ENCODE peak calls at places on chromosomes 4 and X, in seven cellular contexts. R, Q, V, T, D, E and S are unnamed samples.

GRCh38 chr4:4391866-4392265 is 5.0 kb downstream of the NSG1 start:
- DNase-seq in V (no peak), R (no peak), D (no peak), T (no peak), E (no peak), Q (no peak), S (no peak)

GRCh38 chrX:53728506-53728905 is 42.0 kb upstream of the HUWE1 start:
- DNase-seq in Q (no peak), T (no peak), D (no peak), R (no peak), E (no peak), V (no peak), S (no peak)

GRCh38 chr4:135122457-135122856 is 920.9 kb upstream of the PABPC4L start:
- DNase-seq in Q (no peak), V (no peak), R (no peak), T (no peak), E (no peak), D (no peak), S (no peak)

GRCh38 chrX:39480966-39481365 is 616.8 kb downstream of the BCOR start:
- DNase-seq in Q (no peak), V (no peak), R (no peak), T (no peak), E (no peak), D (no peak), S (no peak)

GRCh38 chr4:108466936-108467902 is 153.2 kb upstream of the RPL34 start:
- DNase-seq in Q (no peak), R (no peak), V (no peak), E (peak), D (no peak), T (no peak), S (no peak)

GRCh38 chrX:7146703-7147430 is 645 bp upstream of the STS start:
- DNase-seq in D (no peak), E (no peak), V (peak), T (peak), R (peak), Q (no peak), S (no peak)

GRCh38 chr4:40200881-40201797 is 4.3 kb downstream of the RHOH start:
- DNase-seq in V (no peak), T (no peak), R (no peak), D (no peak), E (peak), Q (peak), S (no peak)

GRCh38 chrX:134929813-134930212 is 61.0 kb upstream of the SMIM10 start:
- DNase-seq in D (no peak), R (no peak), Q (no peak), E (no peak), T (no peak), V (no peak), S (no peak)

GRCh38 chrX:150198776-150199175 is 164.3 kb upstream of the MAMLD1 start:
- DNase-seq in T (no peak), D (no peak), R (no peak), Q (no peak), V (no peak), E (no peak), S (no peak)

GRCh38 chr4:71186257-71186565 is 152.6 kb upstream of the SLC4A4 start:
- DNase-seq in R (no peak), T (no peak), V (no peak), D (no peak), Q (no peak), E (no peak), S (no peak)

GRCh38 chr4:82457266-82457665 is 26.9 kb downstream of the ENOPH1 start:
- DNase-seq in V (no peak), E (no peak), D (no peak), T (no peak), R (no peak), Q (no peak), S (no peak)

GRCh38 chrX:1196436-1196835 is 16.0 kb downstream of the CRLF2 start:
- DNase-seq in E (no peak), D (no peak), Q (no peak), V (no peak), R (no peak), T (no peak), S (no peak)

GRCh38 chrX:6184900-6185515 is 43.7 kb downstream of the NLGN4X start:
- DNase-seq in Q (no peak), T (no peak), E (no peak), D (no peak), R (no peak), V (no peak), S (no peak)

GRCh38 chr4:156476359-156476758 is 495.2 kb downstream of the PDGFC start:
- DNase-seq in E (peak), D (no peak), Q (peak), R (no peak), V (no peak), T (no peak), S (no peak)

GRCh38 chrX:3699841-3700381 is 13.5 kb downstream of the PRKX start:
- DNase-seq in D (no peak), T (no peak), E (no peak), V (no peak), Q (no peak), R (no peak), S (no peak)

GRCh38 chr4:158285429-158286216 is 75.3 kb downstream of the TMEM144 start:
- DNase-seq in D (no peak), E (no peak), R (no peak), Q (no peak), T (no peak), V (no peak), S (no peak)

GRCh38 chr4:124711469-124712416 is 789 bp downstream of the ANKRD50 start:
- DNase-seq in E (peak), Q (peak), V (peak), T (peak), D (no peak), R (peak), S (no peak)

GRCh38 chr4:108611360-108611759 is 9.0 kb upstream of the RPL34 start:
- DNase-seq in E (no peak), Q (no peak), T (no peak), R (no peak), D (no peak), V (peak), S (no peak)

GRCh38 chr4:3184725-3185124 is 64.2 kb upstream of the MSANTD1 start:
- DNase-seq in V (no peak), Q (no peak), D (no peak), R (no peak), T (no peak), E (no peak), S (no peak)

GRCh38 chr4:2413821-2414610 is 4.4 kb downstream of the ZFYVE28 start:
- DNase-seq in D (no peak), V (no peak), Q (no peak), R (peak), E (no peak), T (peak), S (peak)

DNA sequence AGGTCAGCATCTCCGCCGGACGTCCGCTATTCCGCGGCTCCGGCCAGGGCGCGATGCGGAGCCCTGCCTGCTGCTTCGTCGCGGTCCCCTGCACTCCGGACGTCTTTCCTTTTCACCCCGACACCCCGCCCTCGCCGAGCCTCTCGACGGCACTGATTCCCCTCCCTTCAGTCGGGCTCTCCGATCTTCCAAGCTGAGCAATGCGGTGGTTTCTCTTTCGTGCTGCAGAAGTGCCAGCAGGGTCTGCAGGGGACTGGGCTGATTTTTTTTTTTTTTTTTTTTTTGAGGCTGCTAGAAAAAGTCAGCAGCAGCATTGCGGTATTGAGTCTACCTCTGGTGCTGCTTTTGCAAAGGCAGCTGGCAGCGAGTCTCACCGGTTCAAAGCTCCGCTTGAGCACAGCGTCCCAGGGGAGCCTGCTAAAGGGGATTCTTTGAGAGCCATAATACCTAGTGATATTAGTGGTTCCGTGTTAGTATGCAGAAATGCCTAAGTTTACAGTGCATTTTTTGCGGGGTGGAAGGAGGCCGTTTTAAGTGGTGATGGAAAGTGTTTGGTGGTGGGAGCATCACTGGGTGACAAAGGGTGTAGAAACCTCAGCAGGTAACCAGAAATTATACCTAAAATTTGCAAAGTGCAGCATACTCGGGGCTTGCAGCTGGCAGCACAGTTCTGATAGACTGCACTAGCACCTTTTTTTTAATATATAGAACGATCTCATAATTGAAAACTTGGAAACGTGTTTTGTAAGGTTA is 969 bp downstream of the STIM2 start:
- DNase-seq in V (peak), R (peak), T (peak), Q (peak), D (peak), E (peak), S (peak)
- H3K27ac ChIP-seq in V (peak), R (no peak), T (peak), Q (peak), D (peak), E (peak), S (peak)

DNA sequence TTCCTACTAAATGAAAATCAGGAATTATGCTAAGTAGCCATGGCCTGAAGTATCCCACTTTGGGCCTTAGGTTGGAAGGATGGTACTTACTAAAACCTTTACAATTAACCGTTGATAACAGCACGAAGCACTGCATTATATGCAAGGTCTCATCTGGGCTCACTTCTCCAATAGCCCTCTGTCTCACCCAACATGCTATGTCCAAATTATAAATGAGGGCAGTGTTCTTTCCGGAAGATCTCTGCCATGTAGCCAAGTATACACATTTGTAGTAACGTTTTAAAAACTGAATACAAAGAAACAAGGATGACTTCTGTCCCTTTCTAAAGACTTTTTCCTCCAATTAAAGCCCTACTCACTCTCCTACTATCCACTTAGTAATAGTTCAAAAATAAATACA is 51.6 kb downstream of the SCFD2 start:
- DNase-seq in E (no peak), V (no peak), Q (no peak), T (no peak), R (no peak), D (no peak), S (no peak)
- TF ChIP-seq CTCF in E (no peak), V (no peak), Q (no peak), T (no peak), R (no peak), D (no peak), S (no peak)

DNA sequence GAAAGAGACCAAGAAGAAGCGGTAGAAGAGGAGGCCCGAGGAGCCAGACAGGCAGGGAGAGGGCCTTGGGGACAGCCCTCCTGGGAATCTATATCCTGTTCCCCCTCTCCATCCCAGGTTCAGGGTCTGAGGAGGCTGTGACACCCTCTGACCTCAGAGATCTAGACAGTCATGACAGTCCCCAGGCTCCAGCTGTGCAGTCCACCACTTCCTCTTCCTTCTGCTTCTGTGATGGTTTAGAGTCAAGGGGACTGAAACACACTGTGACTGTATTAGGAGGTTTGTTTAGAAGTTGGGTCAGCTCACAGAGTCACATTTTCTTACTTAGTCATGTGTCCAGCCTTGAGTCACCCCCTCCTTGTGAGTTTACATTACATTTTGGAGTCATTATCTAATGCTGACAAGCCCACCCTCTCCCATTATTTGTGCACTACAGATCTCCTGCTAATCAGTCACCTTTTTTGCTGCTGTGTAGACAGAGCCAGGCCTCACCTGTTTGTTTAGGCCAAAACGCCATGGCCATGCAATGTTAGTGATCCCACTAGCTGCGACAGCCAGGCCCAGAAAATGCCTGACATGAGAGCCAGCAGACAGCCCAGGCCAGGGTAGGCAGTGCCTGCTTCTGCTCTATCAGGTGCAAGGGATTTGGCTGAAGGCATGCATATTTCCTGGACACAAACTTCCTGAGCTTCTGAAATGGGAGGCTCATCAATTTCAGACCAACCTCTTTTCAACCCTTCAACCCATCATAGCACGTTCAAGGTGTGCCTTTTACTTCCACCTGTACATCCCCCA is 26.0 kb downstream of the MANBA start:
- DNase-seq in V (no peak), D (no peak), R (no peak), E (peak), Q (no peak), T (no peak), S (no peak)
- H3K27ac ChIP-seq in V (no peak), D (peak), R (no peak), E (peak), Q (no peak), T (no peak), S (no peak)

DNA sequence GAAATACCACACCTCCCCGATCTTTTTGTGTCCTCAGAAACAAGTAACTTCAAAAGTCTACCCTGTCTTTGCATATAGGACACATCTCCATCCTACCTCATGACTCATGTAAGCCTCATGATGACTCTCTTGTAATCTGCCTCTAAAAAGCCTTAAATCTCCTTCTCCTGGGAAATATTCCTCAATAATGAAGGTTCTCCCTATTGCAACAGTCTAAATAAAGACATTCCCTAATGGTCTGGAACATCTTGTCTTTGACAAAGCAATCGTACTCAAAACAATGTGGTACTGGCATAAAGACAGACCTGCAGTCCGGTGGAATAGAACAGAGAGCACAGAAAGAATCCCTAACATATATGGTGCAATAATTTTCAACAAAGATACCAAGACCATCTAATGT is 257.7 kb downstream of the OPHN1 start:
- DNase-seq in D (no peak), Q (no peak), R (no peak), T (no peak), E (peak), V (no peak), S (no peak)
- TF ChIP-seq CTCF in D (no peak), Q (no peak), R (no peak), T (no peak), E (no peak), V (no peak), S (no peak)

GRCh38 chr4:168771251-168771650 is 238.8 kb downstream of the CBR4 start:
- DNase-seq in V (no peak), R (no peak), E (no peak), Q (no peak), D (no peak), T (no peak), S (no peak)

GRCh38 chr4:168766537-168767316 is 243.3 kb downstream of the CBR4 start:
- DNase-seq in T (no peak), D (no peak), R (no peak), Q (no peak), E (peak), V (no peak), S (no peak)

GRCh38 chr4:168773388-168774195 is 236.5 kb downstream of the CBR4 start:
- DNase-seq in V (no peak), T (no peak), R (no peak), E (no peak), Q (no peak), D (peak), S (no peak)

GRCh38 chr4:168769416-168769815 is 240.6 kb downstream of the CBR4 start:
- DNase-seq in E (peak), D (no peak), Q (no peak), R (no peak), T (no peak), V (no peak), S (no peak)

GRCh38 chr4:168769857-168770256 is 240.2 kb downstream of the CBR4 start:
- DNase-seq in E (no peak), V (no peak), D (no peak), R (no peak), Q (no peak), T (no peak), S (no peak)
- H3K27ac ChIP-seq in E (peak), V (no peak), D (peak), R (no peak), Q (no peak), T (no peak), S (no peak)

GRCh38 chr4:148300877-148301276 is 141.3 kb downstream of the NR3C2 start:
- DNase-seq in V (no peak), R (no peak), D (no peak), T (no peak), E (no peak), Q (no peak), S (no peak)
- TF ChIP-seq CTCF in V (no peak), R (no peak), D (no peak), T (no peak), E (no peak), Q (no peak), S (no peak)